ENCODE peak calls at places on chromosomes 12 and 14, in eight cellular contexts. Z is endodermal cell; O is mammary epithelial cell; M is CD8-positive, alpha-beta T cell; C is RWPE1; V is suprapubic skin; Q is H9; R is right atrium auricular region. P is an unnamed sample.
A peak's percentile ranks its signal among the peaks of the same experiment; 100 is the strongest.

GRCh38 chr14:53603994-53604393 is 352.6 kb downstream of the BMP4 start:
- DNase-seq in Z (no peak), O (no peak), M (no peak), C (no peak), V (no peak), Q (no peak), R (no peak), P (no peak)

GRCh38 chr12:93709386-93709785 is 32.2 kb downstream of the CRADD start:
- DNase-seq in Z (no peak), O (no peak), M (no peak), C (no peak), V (no peak), Q (no peak), R (no peak), P (no peak)

GRCh38 chr12:78559441-78559840 is 305.1 kb upstream of the SYT1 start:
- DNase-seq in Z (no peak), O (no peak), M (no peak), C (no peak), V (no peak), Q (no peak), R (no peak), P (no peak)

GRCh38 chr12:113170926-113171325 is 14.4 kb downstream of the DDX54 start:
- DNase-seq in Z (no peak), O (no peak), M (no peak), C (no peak), V (no peak), Q (no peak), R (no peak), P (no peak)

GRCh38 chr14:99633913-99634312 is 11.0 kb upstream of the HHIPL1 start:
- DNase-seq in Z (no peak), O (no peak), M (no peak), C (no peak), V (no peak), Q (no peak), R (no peak), P (no peak)

GRCh38 chr12:114306646-114307045 is 99.3 kb downstream of the TBX5 start:
- DNase-seq in Z (no peak), O (no peak), M (no peak), C (no peak), V (no peak), Q (no peak), R (no peak), P (no peak)

GRCh38 chr14:63432228-63432627 is 110.9 kb downstream of the PPP2R5E start:
- DNase-seq in Z (no peak), O (no peak), M (no peak), C (no peak), V (no peak), Q (no peak), R (no peak), P (no peak)

GRCh38 chr12:101743724-101744472 is 4.6 kb upstream of the SYCP3 start:
- DNase-seq in Z (no peak), O (no peak), M (no peak), C (no peak), V (no peak), Q (no peak), R (no peak), P (no peak)

GRCh38 chr12:107356266-107356936 is 263.1 kb upstream of the CRY1 start:
- DNase-seq in Z (no peak), O (peak; percentile 79), M (no peak), C (peak; percentile 42), V (no peak), Q (no peak), R (no peak), P (no peak)

GRCh38 chr12:111393700-111394275 is 11.9 kb upstream of the SH2B3 start:
- DNase-seq in Z (peak; percentile 58), O (no peak), M (no peak), C (peak; percentile 46), V (no peak), Q (no peak), R (peak; percentile 69), P (peak; percentile 43)

GRCh38 chr12:2739832-2740641 is 54.7 kb upstream of the FKBP4 start:
- DNase-seq in Z (peak; percentile 78), O (no peak), M (no peak), C (no peak), V (no peak), Q (peak; percentile 25), R (no peak), P (no peak)

GRCh38 chr12:65232490-65233077 is 45.9 kb upstream of the MSRB3 start:
- DNase-seq in Z (no peak), O (peak; percentile 11), M (no peak), C (peak; percentile 9), V (no peak), Q (no peak), R (no peak), P (no peak)

GRCh38 chr12:92505373-92506340 is 197.1 kb upstream of the PLEKHG7 start:
- DNase-seq in Z (no peak), O (no peak), M (peak; percentile 11), C (no peak), V (no peak), Q (no peak), R (peak; percentile 75), P (peak; percentile 79)

GRCh38 chr14:80973918-80974317 is 18.5 kb downstream of the TSHR start:
- DNase-seq in Z (no peak), O (no peak), M (no peak), C (no peak), V (no peak), Q (no peak), R (no peak), P (no peak)

GRCh38 chr12:75632452-75632851 is 121.0 kb upstream of the KRR1 start:
- DNase-seq in Z (no peak), O (no peak), M (no peak), C (no peak), V (no peak), Q (no peak), R (no peak), P (no peak)

GRCh38 chr12:81819991-81820633 is 61.0 kb upstream of the PPFIA2 start:
- DNase-seq in Z (no peak), O (peak; percentile 15), M (no peak), C (no peak), V (no peak), Q (no peak), R (no peak), P (no peak)

GRCh38 chr12:102629262-102629888 is 149.0 kb upstream of the IGF1 start:
- DNase-seq in Z (no peak), O (no peak), M (no peak), C (no peak), V (no peak), Q (no peak), R (no peak), P (no peak)

GRCh38 chr14:53956427-53957201 is at the start of gene BMP4:
- DNase-seq in Z (peak; percentile 94), O (no peak), M (no peak), C (no peak), V (peak; percentile 94), Q (peak; percentile 95), R (peak; percentile 84), P (peak; percentile 87)

DNA sequence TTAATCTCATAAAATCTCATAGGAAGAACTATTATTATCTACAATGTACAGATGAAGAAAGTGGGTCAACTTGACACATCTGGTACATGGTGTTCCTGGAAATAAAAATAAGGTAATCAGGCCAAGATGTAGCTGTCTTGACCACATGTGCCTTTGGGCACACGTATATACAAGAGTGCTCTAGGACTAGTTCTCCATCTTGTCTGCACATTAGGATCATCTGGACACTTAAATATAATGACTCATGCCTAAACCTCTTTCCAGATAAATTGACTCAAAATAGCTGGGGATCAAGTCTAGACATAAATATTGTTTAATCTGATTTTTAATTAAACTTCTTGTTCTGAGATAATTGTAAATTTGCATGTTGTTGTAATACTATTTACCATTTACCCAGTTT is 182.6 kb downstream of the CNTN1 start:
- DNase-seq in Z (no peak), O (no peak), M (no peak), C (no peak), V (no peak), Q (no peak), R (no peak), P (no peak)
- H3K27ac ChIP-seq in Z (no peak overlapping the region), O (no peak overlapping the region), M (no peak overlapping the region), C (no peak overlapping the region), V (no peak overlapping the region), Q (no peak overlapping the region), R (no peak overlapping the region), P (no peak overlapping the region)

DNA sequence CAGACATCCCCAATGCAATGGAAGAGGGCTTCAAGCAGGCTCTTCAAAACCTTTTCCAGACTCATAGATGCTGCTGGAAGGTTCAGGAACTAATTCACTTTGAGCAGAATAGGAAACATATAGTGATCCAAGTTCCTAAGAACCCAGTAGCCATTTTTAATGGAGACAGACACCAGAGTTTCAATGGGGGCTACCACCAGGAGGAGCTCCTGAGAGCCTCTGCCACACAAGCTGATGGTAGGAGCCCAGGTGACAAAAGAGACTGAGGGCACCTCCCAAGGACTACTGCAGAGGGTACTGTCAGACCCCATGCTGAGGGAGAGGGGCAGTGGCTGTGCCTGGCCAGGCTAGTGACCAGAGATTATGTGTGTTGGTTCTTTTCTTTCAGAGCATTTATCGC is 45.9 kb downstream of the IFNG start:
- DNase-seq in Z (peak; percentile 89), O (no peak), M (no peak), C (no peak), V (no peak), Q (peak; percentile 72), R (no peak), P (no peak)
- TF ChIP-seq CTCF in Z (peak; percentile 82), O (peak; percentile 55), M (peak; percentile 43), C (no peak), V (no peak), Q (peak; percentile 73), R (no peak), P (no peak)

DNA sequence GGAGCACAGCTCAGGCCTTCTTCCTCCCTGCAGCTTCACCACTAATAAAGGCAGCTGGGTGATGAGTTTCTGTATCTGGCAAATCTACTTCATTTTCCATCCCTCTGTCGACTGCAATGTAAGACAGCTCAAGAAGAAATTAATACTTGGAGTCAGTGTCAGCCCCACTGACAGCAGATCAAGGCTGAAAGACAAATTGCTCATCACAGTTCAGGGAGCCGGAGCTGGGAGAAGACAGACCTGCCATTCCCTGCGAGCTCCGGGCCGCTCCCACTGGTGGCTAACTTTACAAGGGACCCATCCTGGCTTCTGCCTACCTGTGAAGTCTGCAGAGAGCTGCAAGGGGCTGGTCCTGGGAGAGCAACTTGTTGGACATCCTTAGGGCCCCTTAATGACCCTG is 49.8 kb downstream of the CCDC60 start:
- DNase-seq in Z (no peak), O (no peak), M (no peak), C (no peak), V (no peak), Q (no peak), R (no peak), P (no peak)
- H3K27ac ChIP-seq in Z (no peak overlapping the region), O (no peak overlapping the region), M (no peak overlapping the region), C (no peak overlapping the region), V (no peak overlapping the region), Q (no peak overlapping the region), R (no peak overlapping the region), P (no peak overlapping the region)

DNA sequence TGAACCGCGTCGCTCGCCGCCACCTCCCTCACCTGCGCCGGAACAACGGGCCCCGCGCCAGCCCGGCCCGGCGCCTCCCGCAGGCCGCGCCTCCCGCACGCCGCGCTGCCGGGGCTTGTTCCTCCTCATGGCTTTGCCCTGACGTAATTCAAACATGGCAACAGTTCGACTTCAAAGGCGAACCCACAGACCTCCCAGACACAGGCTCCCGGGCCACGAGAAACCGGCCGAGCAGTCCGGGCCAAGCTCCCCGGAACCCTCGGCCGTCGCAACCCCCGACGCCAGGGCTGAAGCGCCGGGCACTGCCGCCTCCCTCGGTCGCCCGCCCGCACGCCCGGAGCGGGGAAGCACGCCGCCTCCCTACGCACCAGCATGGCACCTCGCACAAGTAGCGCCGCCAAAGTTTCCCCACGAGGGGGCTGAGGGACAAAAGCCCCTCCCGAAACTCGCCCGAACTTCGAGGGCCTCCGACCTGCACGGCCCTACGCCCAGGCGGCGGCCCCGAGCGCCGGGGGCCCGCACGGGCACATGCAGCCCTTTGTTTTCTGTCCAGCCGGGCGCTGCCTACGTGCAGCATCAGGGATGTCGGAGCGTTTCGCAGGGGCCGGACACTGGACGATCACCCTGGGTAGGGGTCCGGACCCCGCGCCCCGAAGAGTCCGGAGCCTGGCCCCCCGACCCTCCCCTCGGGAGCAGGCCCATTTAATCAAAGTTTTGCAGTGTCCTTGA is 1.7 kb downstream of the SINHCAF start:
- DNase-seq in Z (peak; percentile 92), O (peak; percentile 72), M (peak; percentile 52), C (peak; percentile 72), V (peak; percentile 84), Q (peak; percentile 71), R (peak; percentile 64), P (peak; percentile 34)
- TF ChIP-seq CTCF in Z (peak; percentile 65), O (no peak), M (peak; percentile 37), C (no peak), V (no peak), Q (peak; percentile 40), R (no peak), P (no peak)